ENCODE peak calls at places on chromosomes 16 and 17, in ten cellular contexts. L is left lung, H is tibial artery, O is tibial nerve, B is IMR-90, T is endodermal cell, J is OCI-LY7, S is transverse colon, V is cardiac muscle cell, C is HCT116. Z is an unnamed sample.

GRCh38 chr16:88936008-88936912 is 40.7 kb downstream of the CBFA2T3 start:
- DNase-seq in V (no peak), L (peak; percentile 69), S (peak; percentile 67), J (peak; percentile 59), T (no peak), B (no peak), C (no peak), O (peak; percentile 40), H (peak; percentile 62), Z (peak; percentile 84)

GRCh38 chr16:68356249-68356918 is 45.6 kb downstream of the PRMT7 start:
- DNase-seq in O (no peak), H (no peak), S (peak; percentile 78), V (no peak), L (no peak), B (no peak), T (no peak), C (no peak), J (peak; percentile 24), Z (no peak)

GRCh38 chr17:28372203-28372944 is 880 bp downstream of the SARM1 start:
- DNase-seq in V (no peak), B (peak; percentile 30), L (no peak), O (no peak), J (peak; percentile 41), S (no peak), C (no peak), H (no peak), T (no peak), Z (no peak)

GRCh38 chr17:71203953-71204352 is 916.9 kb upstream of the SOX9 start:
- DNase-seq in T (no peak), C (no peak), L (no peak), J (no peak), O (no peak), H (no peak), B (peak; percentile 33), V (no peak), S (no peak), Z (no peak)

GRCh38 chr17:76585048-76585648 is 512 bp downstream of the ST6GALNAC2 start:
- DNase-seq in C (no peak), H (no peak), S (peak; percentile 43), V (peak; percentile 32), L (no peak), B (no peak), T (peak; percentile 86), J (no peak), O (no peak), Z (peak; percentile 63)

GRCh38 chr17:50836826-50837225 is 1.4 kb downstream of the WFIKKN2 start:
- DNase-seq in V (no peak), B (no peak), O (no peak), T (no peak), L (no peak), H (no peak), S (no peak), C (no peak), J (no peak), Z (no peak)

GRCh38 chr16:88569614-88569984 is 604 bp upstream of the ZC3H18 start:
- DNase-seq in T (peak; percentile 59), C (no peak), S (no peak), B (peak; percentile 7), L (no peak), H (no peak), J (no peak), V (no peak), O (no peak), Z (no peak)

GRCh38 chr16:67844441-67844840 is 2.3 kb upstream of the NUTF2 start:
- DNase-seq in S (no peak), H (no peak), V (no peak), L (no peak), J (peak; percentile 23), B (peak; percentile 51), O (no peak), T (no peak), C (no peak), Z (no peak)

GRCh38 chr16:86570542-86571196 is 4.0 kb downstream of the FOXC2 start:
- DNase-seq in O (no peak), J (peak; percentile 60), L (no peak), S (no peak), B (no peak), T (peak; percentile 71), V (no peak), H (no peak), C (no peak), Z (no peak)

GRCh38 chr16:58755989-58756649 is 22.0 kb upstream of the GOT2 start:
- DNase-seq in J (peak; percentile 88), V (peak; percentile 86), L (peak; percentile 47), S (peak; percentile 76), H (peak; percentile 58), O (peak; percentile 66), T (peak; percentile 91), B (peak; percentile 67), C (peak; percentile 66), Z (peak; percentile 71)

GRCh38 chr17:34579017-34579946 is at the start of gene TMEM132E:
- DNase-seq in V (peak; percentile 74), C (no peak), S (peak; percentile 13), H (peak; percentile 30), T (peak; percentile 87), J (no peak), O (peak; percentile 20), B (peak; percentile 2), L (no peak), Z (peak; percentile 71)

GRCh38 chr16:2470603-2471015 is 488 bp upstream of the NTN3 start:
- DNase-seq in C (no peak), H (no peak), T (peak; percentile 68), V (no peak), J (peak; percentile 67), O (no peak), B (no peak), L (no peak), S (no peak), Z (no peak)

GRCh38 chr16:2468142-2468724 is 2.9 kb upstream of the NTN3 start:
- DNase-seq in S (no peak), L (no peak), B (peak; percentile 11), C (no peak), O (no peak), J (no peak), V (peak; percentile 54), H (no peak), T (peak; percentile 76), Z (no peak)

GRCh38 chr16:2470234-2470601 is 879 bp upstream of the NTN3 start:
- DNase-seq in J (no peak), B (no peak), C (no peak), T (no peak), S (no peak), V (no peak), L (no peak), H (no peak), O (no peak), Z (no peak)

GRCh38 chr16:2468725-2469398 is 2.2 kb upstream of the NTN3 start:
- DNase-seq in T (peak; percentile 66), O (no peak), H (no peak), V (no peak), J (peak; percentile 99), L (no peak), B (no peak), C (no peak), S (no peak), Z (no peak)

DNA sequence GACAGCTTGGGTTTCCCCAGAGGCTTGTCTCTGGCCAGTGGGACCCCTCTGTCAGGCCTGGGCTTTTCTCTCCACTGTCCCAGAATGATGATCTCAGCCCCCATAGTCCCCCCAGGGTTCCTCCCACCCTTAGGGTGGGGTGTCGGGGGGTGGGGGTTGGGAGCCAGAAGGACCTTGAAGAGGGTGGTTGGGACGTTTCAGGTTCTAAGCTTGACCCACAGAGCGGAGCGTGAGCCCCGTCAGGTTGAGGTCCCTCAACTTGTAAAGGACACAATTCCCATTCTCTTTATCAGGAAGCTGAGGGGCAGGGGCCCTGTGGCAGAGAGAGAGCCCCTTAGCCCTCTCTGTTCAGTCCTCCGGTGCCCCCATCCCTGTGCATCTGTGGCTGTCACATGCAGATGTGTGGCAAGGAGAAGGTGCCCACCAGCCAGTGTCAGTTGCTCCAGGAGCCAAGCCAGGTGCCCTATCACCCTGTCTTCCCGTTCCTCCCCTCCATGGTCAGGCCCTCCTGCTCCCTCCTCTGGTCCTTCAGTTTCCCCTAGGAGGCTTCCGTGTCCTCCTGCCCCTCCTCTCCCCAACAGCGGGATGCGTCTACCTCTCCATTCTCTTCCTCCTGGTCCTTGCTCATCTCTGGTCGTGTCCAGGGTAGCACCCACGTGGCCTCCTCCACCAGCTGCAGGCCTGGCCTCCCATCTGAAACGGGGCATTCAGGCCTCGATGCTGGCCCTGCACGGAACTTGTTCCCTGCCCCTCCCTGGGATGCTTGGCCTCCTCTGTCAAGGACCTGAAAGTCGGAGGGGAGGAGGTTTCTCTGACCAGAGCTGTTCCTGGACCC is 1.5 kb upstream of the NTN3 start:
- DNase-seq in B (no peak), J (peak; percentile 55), S (no peak), T (no peak), H (no peak), C (no peak), O (no peak), V (no peak), L (no peak), Z (no peak)
- H3K4me1 ChIP-seq in B (peaks cover 20% of the 10 kb centered on the region), J (peaks cover 78% of the 10 kb centered on the region), S (peaks cover 50% of the 10 kb centered on the region), T (peaks cover 11% of the 10 kb centered on the region), H (peaks cover 58% of the 10 kb centered on the region), C (peaks cover 62% of the 10 kb centered on the region), O (peaks cover 73% of the 10 kb centered on the region), V (peaks cover 38% of the 10 kb centered on the region), L (peaks cover 65% of the 10 kb centered on the region), Z (peaks cover 45% of the 10 kb centered on the region)

DNA sequence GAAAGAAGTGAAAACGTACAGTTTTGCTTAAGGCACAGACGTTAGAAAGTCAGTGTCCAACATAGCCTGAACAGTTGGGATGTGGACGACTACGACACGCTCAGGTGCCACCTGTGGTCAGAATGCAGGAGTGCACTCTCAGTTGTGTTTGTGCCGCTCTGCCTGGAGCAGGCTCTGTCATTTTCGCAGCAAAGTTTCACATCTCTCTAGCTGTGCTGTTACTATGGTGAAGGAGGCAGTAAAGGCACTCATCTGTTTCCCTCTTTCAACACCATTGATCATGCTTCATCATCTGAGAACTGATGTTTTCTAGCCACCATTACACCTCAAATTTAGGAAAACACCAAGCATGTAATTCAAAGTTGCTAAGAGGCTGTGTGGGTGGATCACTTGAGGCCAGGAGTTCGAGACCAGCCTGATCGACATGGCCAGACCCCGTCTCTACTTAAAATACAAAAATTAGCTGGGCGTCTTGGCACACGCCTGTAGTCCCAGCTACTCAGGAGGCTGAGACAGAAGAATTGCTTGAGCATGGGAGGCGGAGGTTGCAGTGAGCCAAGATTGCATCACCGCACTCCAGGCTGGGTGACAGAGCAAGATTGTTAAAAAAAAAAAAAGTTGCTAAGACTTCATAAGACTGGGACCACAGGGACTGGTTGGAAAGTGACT is 44.9 kb upstream of the DNAJA2 start:
- DNase-seq in C (peak; percentile 71), S (peak; percentile 66), J (peak; percentile 80), V (peak; percentile 43), H (no peak), B (peak; percentile 10), T (peak; percentile 74), O (no peak), L (no peak), Z (no peak)
- H3K27ac ChIP-seq in C (no peak overlapping the region), S (no peak overlapping the region), J (no peak overlapping the region), V (no peak overlapping the region), H (no peak overlapping the region), B (no peak overlapping the region), T (no peak overlapping the region), O (no peak overlapping the region), L (no peak overlapping the region), Z (no peak overlapping the region)

GRCh38 chr16:83400234-83400633 is 407.5 kb upstream of the HSBP1 start:
- DNase-seq in H (no peak), T (peak; percentile 84), B (no peak), V (no peak), L (no peak), J (no peak), O (no peak), C (no peak), S (no peak), Z (no peak)
- TF ChIP-seq CTCF in H (no peak), T (peak; percentile 77), B (no peak), V (peak; percentile 10), L (no peak), J (peak; percentile 43), O (no peak), C (peak; percentile 34), S (no peak), Z (no peak)

GRCh38 chr17:48627625-48628510 is 1.7 kb upstream of the HOXB9 start:
- DNase-seq in L (no peak), C (no peak), J (no peak), S (peak; percentile 19), V (no peak), H (no peak), O (no peak), T (peak; percentile 34), B (no peak), Z (no peak)
- H3K4me1 ChIP-seq in L (peaks cover 27% of the 10 kb centered on the region), C (peaks cover 28% of the 10 kb centered on the region), J (no peaks in the 10 kb centered on the region), S (peaks cover 74% of the 10 kb centered on the region), V (peaks cover 6% of the 10 kb centered on the region), H (peaks cover 25% of the 10 kb centered on the region), O (peaks cover 30% of the 10 kb centered on the region), T (no peaks in the 10 kb centered on the region), B (no peaks in the 10 kb centered on the region), Z (no peaks in the 10 kb centered on the region)